ENCODE peak calls at places on chromosomes 11 and 22, in five cellular contexts. N is GM18507; V is effector memory CD4-positive, alpha-beta T cell; Q is sciatic nerve; M is stimulated activated CD4-positive, alpha-beta T cell treated with anti-CD3 and anti-CD28 coated beads, Interleukin-4, amount 100 ng/mL, for 48 hours. E is an unnamed sample.

GRCh38 chr11:119218141-119218878 is 12.2 kb downstream of the CBL start:
- DNase-seq in N (no peak), V (no peak), Q (no peak), M (no peak), E (peak)

GRCh38 chr11:115674176-115674575 is 170.0 kb upstream of the CADM1 start:
- DNase-seq in N (no peak), V (no peak), Q (no peak), M (no peak), E (no peak)

GRCh38 chr11:27183672-27184457 is 143.2 kb downstream of the BBOX1 start:
- DNase-seq in N (peak), V (peak), Q (peak), M (peak), E (peak)

GRCh38 chr11:105193260-105193659 is 53.7 kb upstream of the CARD18 start:
- DNase-seq in N (no peak), V (no peak), Q (no peak), M (no peak), E (no peak)

GRCh38 chr11:63903884-63904283 is 13.1 kb downstream of the RCOR2 start:
- DNase-seq in N (no peak), V (no peak), Q (no peak), M (no peak), E (no peak)

GRCh38 chr11:34495724-34496377 is 17.7 kb downstream of the ELF5 start:
- DNase-seq in N (no peak), V (no peak), Q (no peak), M (no peak), E (no peak)

GRCh38 chr11:90251599-90251998 is 28.8 kb upstream of the CHORDC1 start:
- DNase-seq in N (no peak), V (no peak), Q (no peak), M (no peak), E (no peak)

GRCh38 chr11:19834761-19835160 is 122.1 kb downstream of the NAV2 start:
- DNase-seq in N (no peak), V (no peak), Q (no peak), M (no peak), E (no peak)

GRCh38 chr22:25485626-25486545 is 78.6 kb upstream of the GRK3 start:
- DNase-seq in N (no peak), V (no peak), Q (no peak), M (no peak), E (no peak)

GRCh38 chr11:27619936-27620335 is 80.3 kb downstream of the BDNF start:
- DNase-seq in N (no peak), V (no peak), Q (no peak), M (no peak), E (no peak)

E was measured in hepatocyte.